ENCODE peak calls at places on chromosomes 2 and 18, in four cellular contexts. X is HepG2, N is K562, D is H1. P is an unnamed sample. For H3K4me1, the result is how much of the 10 kb centered on the place peaks cover.

GRCh38 chr18:55234366-55235093 is 275.3 kb upstream of the CCDC68 start:
- DNase-seq in N (peak), X (peak), D (peak), P (peak)

GRCh38 chr2:128314348-128315121 is 4.1 kb downstream of the HS6ST1 start:
- DNase-seq in N (no peak), D (no peak), X (no peak), P (no peak)

GRCh38 chr2:144467479-144468210 is 52.3 kb downstream of the ZEB2 start:
- DNase-seq in N (no peak), X (no peak), D (no peak), P (no peak)

GRCh38 chr2:191333911-191334357 is 88.7 kb downstream of the MYO1B start:
- DNase-seq in D (no peak), X (no peak), N (no peak), P (no peak)

GRCh38 chr18:62739911-62740310 is 24.6 kb downstream of the PHLPP1 start:
- DNase-seq in X (no peak), D (no peak), N (no peak), P (no peak)

GRCh38 chr2:154400891-154401290 is 297.6 kb upstream of the KCNJ3 start:
- DNase-seq in D (no peak), X (no peak), N (no peak), P (no peak)

GRCh38 chr2:105813045-105813315 is 68.3 kb downstream of the NCK2 start:
- DNase-seq in N (no peak), X (no peak), D (no peak), P (no peak)

GRCh38 chr2:146079216-146079615 is 1559.3 kb upstream of the ZEB2 start:
- DNase-seq in N (no peak), D (no peak), X (no peak), P (no peak)

GRCh38 chr2:111100087-111100764 is 20.5 kb upstream of the BCL2L11 start:
- DNase-seq in N (no peak), X (no peak), D (no peak), P (no peak)

GRCh38 chr2:228613133-228613532 is 431.6 kb upstream of the SPHKAP start:
- DNase-seq in N (no peak), D (no peak), X (no peak), P (peak)

GRCh38 chr18:10169064-10169562 is 255.3 kb downstream of the VAPA start:
- DNase-seq in N (no peak), D (no peak), X (no peak), P (no peak)

GRCh38 chr18:76348267-76349066 is 146.6 kb downstream of the ZNF516 start:
- DNase-seq in X (peak), N (no peak), D (no peak), P (no peak)

DNA sequence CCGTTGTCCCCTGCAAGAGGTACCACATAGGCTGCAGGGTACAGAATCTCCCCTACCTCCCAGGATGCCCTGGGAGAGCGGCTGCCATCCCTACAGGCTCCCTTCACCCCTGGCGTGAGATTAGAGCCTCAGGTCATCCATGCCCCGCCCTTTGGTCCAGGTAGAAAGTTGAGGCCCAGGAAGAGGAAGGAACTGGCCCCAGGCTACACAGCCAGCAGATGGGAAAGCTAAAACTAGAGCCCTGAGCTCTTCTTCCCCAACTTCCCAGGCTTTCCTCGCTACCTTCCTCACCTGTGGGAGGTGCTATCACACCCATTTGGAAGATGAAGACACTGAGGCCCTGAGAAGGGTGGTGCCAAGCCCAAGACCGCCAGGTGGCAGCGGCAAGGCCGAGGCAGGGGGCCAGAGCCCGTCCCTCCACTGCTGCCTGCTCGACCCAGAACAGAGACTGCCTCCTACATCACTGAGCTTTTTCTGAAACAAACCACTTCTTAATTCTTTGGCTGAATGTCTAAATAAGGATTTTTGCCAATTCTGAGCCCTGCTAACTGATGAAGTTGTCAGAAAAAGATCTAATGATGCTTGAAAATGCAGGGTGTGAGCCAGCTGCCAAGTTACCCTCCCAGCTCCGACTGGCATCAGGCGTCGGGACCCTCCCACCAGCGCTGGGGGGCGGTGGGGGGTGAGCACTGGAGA is 25.7 kb downstream of the CIB4 start:
- DNase-seq in X (no peak), N (peak), D (no peak), P (peak)
- H3K4me1 ChIP-seq in X (under half), N (under half), D (under half), P (under half)

GRCh38 chr2:138716183-138716582 is 64.0 kb downstream of the NXPH2 start:
- DNase-seq in D (no peak), N (no peak), X (no peak), P (peak)
- H2AFZ ChIP-seq in D (no peak), N (no peak), X (no peak), P (no peak)

DNA sequence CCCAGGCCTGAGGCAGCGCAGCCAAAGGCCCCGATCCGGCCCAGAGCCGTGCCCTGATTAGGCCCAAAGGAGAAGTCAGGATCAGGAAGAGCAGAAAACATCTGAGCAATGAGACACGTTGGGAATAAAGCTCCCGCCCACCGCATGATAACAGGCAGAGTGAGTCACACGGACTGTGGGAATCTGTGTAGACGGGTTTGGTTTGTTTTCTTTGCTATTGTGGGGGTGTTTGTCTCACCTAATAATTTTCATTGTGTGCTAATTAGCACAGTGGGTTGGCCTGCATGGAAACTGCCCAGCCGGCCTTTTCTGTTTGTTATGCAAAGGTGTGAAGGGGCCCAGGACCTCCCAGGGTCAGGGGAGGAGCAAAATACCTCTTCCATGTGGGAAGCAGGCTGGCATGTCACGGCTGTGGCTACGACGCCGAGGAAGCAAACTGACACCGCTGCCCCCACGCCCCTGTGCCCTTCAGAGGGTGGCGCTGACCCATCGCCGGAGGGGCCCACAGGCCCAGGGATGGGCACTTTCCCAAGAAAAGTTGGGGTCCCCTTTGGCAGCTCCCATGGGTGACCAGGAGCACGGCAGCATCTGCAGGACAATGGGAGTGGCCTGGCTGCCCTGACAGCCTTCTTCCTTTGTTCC is 68.4 kb upstream of the CTDP1 start:
- DNase-seq in N (peak), D (peak), X (no peak), P (peak)
- TF ChIP-seq FOSL1 in N (peak), D (no peak), X (no peak), P (no peak)

DNA sequence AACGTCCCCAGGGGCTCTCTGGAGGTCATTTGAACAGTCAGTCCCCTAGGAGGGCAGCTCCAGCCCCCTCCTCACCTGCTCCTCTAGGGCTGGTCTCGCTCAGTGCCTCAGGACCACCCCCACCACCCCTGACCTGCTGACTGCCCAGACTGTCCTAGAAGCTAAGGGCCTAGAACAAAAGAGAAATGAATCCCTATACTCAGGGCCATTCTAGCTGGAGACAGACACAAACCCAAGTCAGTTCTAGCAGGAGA is 83.0 kb downstream of the HS1BP3 start:
- DNase-seq in N (no peak), X (no peak), D (no peak), P (no peak)
- H3K4me1 ChIP-seq in N (under half), X (half or more), D (under half), P (under half)

DNA sequence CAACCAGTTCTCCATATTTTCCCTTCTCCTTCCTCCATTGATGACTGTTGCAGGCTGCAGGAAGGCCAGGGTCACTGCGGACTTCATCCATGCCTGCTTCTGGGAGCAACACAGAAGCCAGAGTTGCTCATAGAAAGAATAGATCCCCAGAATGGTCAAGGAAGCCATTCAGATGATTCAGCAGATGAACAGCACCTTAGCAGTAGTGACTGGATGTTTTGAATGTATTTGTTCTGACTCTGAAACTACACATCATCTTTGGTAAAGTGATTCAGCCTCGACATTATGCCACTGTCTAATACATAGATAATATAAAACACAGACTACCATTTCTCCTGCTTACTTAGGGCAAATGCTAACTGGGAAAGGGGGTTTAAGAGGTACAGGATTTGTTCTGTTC is 411.6 kb downstream of the RND3 start:
- DNase-seq in D (no peak), X (no peak), N (no peak), P (no peak)
- H2AFZ ChIP-seq in D (peak), X (no peak), N (no peak), P (no peak)